ENCODE peak calls at places on chromosome 22, in five cellular contexts. One of them, this sample, is unnamed.

GRCh38 chr22:26579331-26579886 is 10.5 kb downstream of the TPST2 start:
- DNase-seq in HT1080: no peak
- DNase-seq in NCI-H1105 treated with DMSO at 0.1 percent for 48 hours: no peak
- DNase-seq in NCI-H446 treated with DMSO at 0.1 percent for 48 hours: no peak
- DNase-seq in fibroblast of the aortic adventitia: no peak
- DNase-seq in this sample: no peak

GRCh38 chr22:22937894-22938480 is 50.4 kb downstream of the IGLL5 start:
- DNase-seq in HT1080: no peak
- DNase-seq in NCI-H1105 treated with DMSO at 0.1 percent for 48 hours: no peak
- DNase-seq in NCI-H446 treated with DMSO at 0.1 percent for 48 hours: no peak
- DNase-seq in fibroblast of the aortic adventitia: no peak
- DNase-seq in this sample: no peak

GRCh38 chr22:36481393-36482168 is at the start of gene TXN2:
- DNase-seq in HT1080: peak
- DNase-seq in NCI-H1105 treated with DMSO at 0.1 percent for 48 hours: peak
- DNase-seq in NCI-H446 treated with DMSO at 0.1 percent for 48 hours: peak
- DNase-seq in fibroblast of the aortic adventitia: peak
- DNase-seq in this sample: peak

GRCh38 chr22:36073476-36073875 is 44.9 kb upstream of the RBFOX2 start:
- DNase-seq in HT1080: no peak
- DNase-seq in NCI-H1105 treated with DMSO at 0.1 percent for 48 hours: no peak
- DNase-seq in NCI-H446 treated with DMSO at 0.1 percent for 48 hours: no peak
- DNase-seq in fibroblast of the aortic adventitia: peak
- DNase-seq in this sample: no peak

GRCh38 chr22:45889539-45890350 is 87.2 kb downstream of the WNT7B start:
- DNase-seq in HT1080: no peak
- DNase-seq in NCI-H1105 treated with DMSO at 0.1 percent for 48 hours: no peak
- DNase-seq in NCI-H446 treated with DMSO at 0.1 percent for 48 hours: no peak
- DNase-seq in fibroblast of the aortic adventitia: no peak
- DNase-seq in this sample: no peak

GRCh38 chr22:30575011-30575671 is 676 bp upstream of the GAL3ST1 start:
- DNase-seq in HT1080: no peak
- DNase-seq in NCI-H1105 treated with DMSO at 0.1 percent for 48 hours: no peak
- DNase-seq in NCI-H446 treated with DMSO at 0.1 percent for 48 hours: no peak
- DNase-seq in fibroblast of the aortic adventitia: peak
- DNase-seq in this sample: no peak

GRCh38 chr22:20013382-20013871 is 3.2 kb downstream of the ARVCF start:
- DNase-seq in HT1080: peak
- DNase-seq in NCI-H1105 treated with DMSO at 0.1 percent for 48 hours: peak
- DNase-seq in NCI-H446 treated with DMSO at 0.1 percent for 48 hours: no peak
- DNase-seq in fibroblast of the aortic adventitia: peak
- DNase-seq in this sample: no peak

GRCh38 chr22:30872282-30873041 is 96.1 kb downstream of the MORC2 start:
- DNase-seq in HT1080: no peak
- DNase-seq in NCI-H1105 treated with DMSO at 0.1 percent for 48 hours: no peak
- DNase-seq in NCI-H446 treated with DMSO at 0.1 percent for 48 hours: no peak
- DNase-seq in fibroblast of the aortic adventitia: no peak
- DNase-seq in this sample: no peak

GRCh38 chr22:37046589-37046988 is 5.0 kb upstream of the KCTD17 start:
- DNase-seq in HT1080: no peak
- DNase-seq in NCI-H1105 treated with DMSO at 0.1 percent for 48 hours: no peak
- DNase-seq in NCI-H446 treated with DMSO at 0.1 percent for 48 hours: no peak
- DNase-seq in fibroblast of the aortic adventitia: no peak
- DNase-seq in this sample: no peak

GRCh38 chr22:28710112-28710888 is 30.7 kb upstream of the TTC28 start:
- DNase-seq in HT1080: peak
- DNase-seq in NCI-H1105 treated with DMSO at 0.1 percent for 48 hours: no peak
- DNase-seq in NCI-H446 treated with DMSO at 0.1 percent for 48 hours: no peak
- DNase-seq in fibroblast of the aortic adventitia: peak
- DNase-seq in this sample: no peak

GRCh38 chr22:19448076-19448607 is 631 bp upstream of the C22orf39 start:
- DNase-seq in HT1080: peak
- DNase-seq in NCI-H1105 treated with DMSO at 0.1 percent for 48 hours: peak
- DNase-seq in NCI-H446 treated with DMSO at 0.1 percent for 48 hours: peak
- DNase-seq in fibroblast of the aortic adventitia: peak
- DNase-seq in this sample: peak

GRCh38 chr22:19537941-19538488 is 13.8 kb upstream of the CLDN5 start:
- DNase-seq in HT1080: no peak
- DNase-seq in NCI-H1105 treated with DMSO at 0.1 percent for 48 hours: no peak
- DNase-seq in NCI-H446 treated with DMSO at 0.1 percent for 48 hours: no peak
- DNase-seq in fibroblast of the aortic adventitia: no peak
- DNase-seq in this sample: no peak

GRCh38 chr22:27460596-27461347 is 340.8 kb downstream of the MN1 start:
- DNase-seq in HT1080: peak
- DNase-seq in NCI-H1105 treated with DMSO at 0.1 percent for 48 hours: no peak
- DNase-seq in NCI-H446 treated with DMSO at 0.1 percent for 48 hours: no peak
- DNase-seq in fibroblast of the aortic adventitia: peak
- DNase-seq in this sample: no peak

GRCh38 chr22:32967285-32968101 is 90.7 kb downstream of the SYN3 start:
- DNase-seq in HT1080: no peak
- DNase-seq in NCI-H1105 treated with DMSO at 0.1 percent for 48 hours: no peak
- DNase-seq in NCI-H446 treated with DMSO at 0.1 percent for 48 hours: no peak
- DNase-seq in fibroblast of the aortic adventitia: no peak
- DNase-seq in this sample: no peak

GRCh38 chr22:45934659-45935341 is 42.2 kb downstream of the WNT7B start:
- DNase-seq in HT1080: peak
- DNase-seq in NCI-H1105 treated with DMSO at 0.1 percent for 48 hours: no peak
- DNase-seq in NCI-H446 treated with DMSO at 0.1 percent for 48 hours: no peak
- DNase-seq in fibroblast of the aortic adventitia: peak
- DNase-seq in this sample: no peak

GRCh38 chr22:35334010-35334409 is 34.3 kb downstream of the TOM1 start:
- DNase-seq in HT1080: no peak
- DNase-seq in NCI-H1105 treated with DMSO at 0.1 percent for 48 hours: no peak
- DNase-seq in NCI-H446 treated with DMSO at 0.1 percent for 48 hours: no peak
- DNase-seq in fibroblast of the aortic adventitia: no peak
- DNase-seq in this sample: no peak

GRCh38 chr22:48695251-48695650 is 1132.4 kb downstream of the BRD1 start:
- DNase-seq in HT1080: no peak
- DNase-seq in NCI-H1105 treated with DMSO at 0.1 percent for 48 hours: no peak
- DNase-seq in NCI-H446 treated with DMSO at 0.1 percent for 48 hours: no peak
- DNase-seq in fibroblast of the aortic adventitia: no peak
- DNase-seq in this sample: no peak

GRCh38 chr22:29744902-29745301 is 21.9 kb downstream of the ZMAT5 start:
- DNase-seq in HT1080: no peak
- DNase-seq in NCI-H1105 treated with DMSO at 0.1 percent for 48 hours: peak
- DNase-seq in NCI-H446 treated with DMSO at 0.1 percent for 48 hours: peak
- DNase-seq in fibroblast of the aortic adventitia: no peak
- DNase-seq in this sample: peak